ENCODE peak calls at places on chromosomes 5 and 9, in four cellular contexts. R is RWPE1, M is Calu3, K is choroid plexus epithelial cell. J is an unnamed sample.

GRCh38 chr5:52453176-52453575 is 334.5 kb upstream of the ITGA1 start:
- DNase-seq in R (no peak), M (no peak), K (no peak), J (no peak)

GRCh38 chr5:35487255-35488035 is 130.2 kb upstream of the SPEF2 start:
- DNase-seq in R (no peak), M (no peak), K (peak), J (no peak)

GRCh38 chr9:133120343-133121199 is 469 bp downstream of the RALGDS start:
- DNase-seq in R (peak), M (no peak), K (no peak), J (no peak)

GRCh38 chr5:137360607-137361006 is 138.5 kb downstream of the SPOCK1 start:
- DNase-seq in R (no peak), M (no peak), K (no peak), J (peak)

GRCh38 chr5:92248518-92248917 is 865.4 kb upstream of the ARRDC3 start:
- DNase-seq in R (no peak), M (no peak), K (no peak), J (no peak)

GRCh38 chr5:141567513-141568117 is 51.2 kb downstream of the DIAPH1 start:
- DNase-seq in R (no peak), M (no peak), K (peak), J (peak)

GRCh38 chr5:108801776-108802175 is 54.1 kb downstream of the FER start:
- DNase-seq in R (peak), M (peak), K (peak), J (peak)

GRCh38 chr9:126219717-126220116 is 106.9 kb upstream of the MVB12B start:
- DNase-seq in R (no peak), M (no peak), K (no peak), J (no peak)

GRCh38 chr9:137046094-137046787 is at the start of gene NPDC1:
- DNase-seq in R (peak), M (peak), K (peak), J (peak)

GRCh38 chr9:121717141-121717749 is 65.8 kb downstream of the DAB2IP start:
- DNase-seq in R (peak), M (no peak), K (no peak), J (no peak)

GRCh38 chr9:115694014-115694413 is 459.6 kb upstream of the PAPPA start:
- DNase-seq in R (no peak), M (peak), K (peak), J (peak)

GRCh38 chr5:10149911-10150310 is 99.8 kb downstream of the ATPSCKMT start:
- DNase-seq in R (no peak), M (no peak), K (no peak), J (no peak)

GRCh38 chr5:10144040-10144439 is 105.6 kb downstream of the ATPSCKMT start:
- DNase-seq in R (no peak), M (no peak), K (no peak), J (no peak)

GRCh38 chr5:10151656-10152055 is 98.0 kb downstream of the ATPSCKMT start:
- DNase-seq in R (no peak), M (no peak), K (peak), J (no peak)

GRCh38 chr5:10140195-10140973 is 109.3 kb downstream of the ATPSCKMT start:
- DNase-seq in R (no peak), M (peak), K (peak), J (peak)

GRCh38 chr5:10145922-10146321 is 103.8 kb downstream of the ATPSCKMT start:
- DNase-seq in R (peak), M (no peak), K (peak), J (peak)
- TF ChIP-seq CTCF in R (peak), M (peak), K (peak), J (peak)

GRCh38 chr5:72402381-72402890 is 82.3 kb downstream of the PTCD2 start:
- DNase-seq in R (peak), M (no peak), K (no peak), J (peak)

GRCh38 chr5:72400950-72401349 is 80.8 kb downstream of the PTCD2 start:
- DNase-seq in R (no peak), M (no peak), K (no peak), J (no peak)

GRCh38 chr5:72407541-72407940 is 87.4 kb downstream of the PTCD2 start:
- DNase-seq in R (no peak), M (no peak), K (no peak), J (no peak)

GRCh38 chr5:72407078-72407477 is 86.9 kb downstream of the PTCD2 start:
- DNase-seq in R (no peak), M (no peak), K (no peak), J (no peak)

DNA sequence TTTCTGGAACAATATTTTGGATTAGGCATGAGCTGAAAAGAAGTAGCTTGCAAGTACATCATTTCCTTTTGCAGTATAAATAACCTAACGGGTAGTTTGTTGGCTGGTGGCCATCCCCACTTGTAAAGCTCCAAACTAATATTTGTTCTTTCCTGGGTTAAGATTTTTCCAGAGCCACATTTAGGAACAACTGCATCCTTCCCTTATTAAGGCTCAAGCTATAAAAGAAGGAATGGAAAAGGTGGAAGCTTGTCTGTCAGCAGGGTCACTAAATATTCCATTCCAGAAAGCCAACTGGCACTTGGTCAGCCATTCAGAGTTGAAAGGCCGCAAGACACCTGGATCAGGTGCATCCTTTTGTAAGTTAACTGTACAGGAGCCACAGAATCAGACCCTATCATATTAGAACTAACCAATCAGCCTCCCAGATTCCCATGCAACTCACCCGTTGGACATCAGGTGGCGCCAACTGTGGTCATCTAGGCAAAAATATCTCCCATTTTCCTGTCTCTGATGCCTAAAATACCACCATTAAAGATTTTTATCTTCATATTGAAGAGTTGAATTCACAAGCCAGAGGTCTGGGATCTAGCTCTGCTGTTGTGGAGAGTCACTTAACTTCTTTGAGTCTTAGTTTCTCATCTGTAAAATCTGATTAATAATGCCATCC is 82.9 kb downstream of the PTCD2 start:
- DNase-seq in R (no peak), M (peak), K (peak), J (peak)
- TF ChIP-seq CTCF in R (peak), M (peak), K (peak), J (peak)

GRCh38 chr5:64206653-64207052 is 41.0 kb downstream of the RNF180 start:
- DNase-seq in R (no peak), M (no peak), K (no peak), J (no peak)

GRCh38 chr5:64209353-64209752 is 43.7 kb downstream of the RNF180 start:
- DNase-seq in R (no peak), M (no peak), K (no peak), J (no peak)

GRCh38 chr5:64213568-64213967 is 47.9 kb downstream of the RNF180 start:
- DNase-seq in R (no peak), M (no peak), K (no peak), J (no peak)

GRCh38 chr5:64210866-64211265 is 45.2 kb downstream of the RNF180 start:
- DNase-seq in R (peak), M (peak), K (peak), J (peak)

DNA sequence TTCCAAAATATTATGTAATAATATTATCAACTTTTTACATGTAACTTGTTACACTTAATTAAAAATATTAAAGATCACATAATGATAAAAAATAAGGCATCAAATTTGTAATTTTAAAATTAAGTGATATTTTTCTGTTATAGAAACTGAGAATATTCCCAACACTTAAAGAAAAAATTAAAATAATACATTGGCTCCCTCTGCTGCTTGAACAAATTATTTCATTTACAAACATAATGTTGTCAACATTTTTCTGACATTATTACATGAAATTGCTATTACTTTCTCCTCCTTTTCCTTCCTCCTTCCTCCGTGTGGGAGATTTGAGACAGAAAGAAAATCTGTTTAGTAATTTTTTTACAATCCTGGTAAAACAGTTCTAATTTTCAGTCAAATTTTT is 42.3 kb downstream of the RNF180 start:
- DNase-seq in R (no peak), M (peak), K (peak), J (peak)
- TF ChIP-seq CTCF in R (peak), M (no peak), K (peak), J (no peak)

GRCh38 chr9:130028493-130029222 is 14.3 kb downstream of the FNBP1 start:
- DNase-seq in R (no peak), M (no peak), K (no peak), J (no peak)
- TF ChIP-seq CTCF in R (no peak), M (no peak), K (no peak), J (no peak)

GRCh38 chr9:134781895-134782294 is 98.7 kb upstream of the FCN2 start:
- DNase-seq in R (no peak), M (no peak), K (no peak), J (no peak)
- TF ChIP-seq CTCF in R (no peak), M (no peak), K (peak), J (peak)

GRCh38 chr5:166566725-166567124 is 1724.7 kb upstream of the WWC1 start:
- DNase-seq in R (no peak), M (no peak), K (no peak), J (no peak)

GRCh38 chr5:166576323-166576722 is 1715.1 kb upstream of the WWC1 start:
- DNase-seq in R (no peak), M (no peak), K (no peak), J (no peak)

DNA sequence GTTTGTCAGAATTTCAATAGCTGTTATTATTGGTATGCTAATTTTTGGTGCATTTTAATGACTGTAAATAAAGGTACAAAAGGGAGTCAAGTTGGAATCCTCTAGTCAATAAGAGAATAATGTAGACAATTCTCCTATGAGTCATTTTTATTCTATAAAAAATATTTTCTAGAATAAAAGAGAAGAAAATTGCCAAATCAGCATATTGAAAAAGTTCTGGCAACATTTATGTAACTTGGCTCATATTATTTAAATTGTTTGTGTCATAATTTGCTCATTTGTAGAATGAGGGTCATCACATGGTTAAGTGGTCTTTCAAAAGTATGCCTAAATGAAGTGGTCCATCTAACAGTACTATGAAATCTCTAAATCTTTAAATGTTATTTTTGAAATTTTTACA is 1719.8 kb upstream of the WWC1 start:
- DNase-seq in R (no peak), M (no peak), K (no peak), J (no peak)
- TF ChIP-seq CTCF in R (no peak), M (no peak), K (no peak), J (no peak)

GRCh38 chr5:50749181-50749580 is 82.7 kb downstream of the PARP8 start:
- DNase-seq in R (no peak), M (no peak), K (no peak), J (no peak)

GRCh38 chr5:50749873-50750272 is 83.4 kb downstream of the PARP8 start:
- DNase-seq in R (no peak), M (no peak), K (no peak), J (no peak)

GRCh38 chr5:50752800-50753199 is 86.4 kb downstream of the PARP8 start:
- DNase-seq in R (no peak), M (no peak), K (no peak), J (no peak)

GRCh38 chr5:50745221-50745620 is 78.8 kb downstream of the PARP8 start:
- DNase-seq in R (no peak), M (no peak), K (no peak), J (no peak)

GRCh38 chr5:50751064-50751657 is 84.7 kb downstream of the PARP8 start:
- DNase-seq in R (peak), M (peak), K (peak), J (peak)
- TF ChIP-seq CTCF in R (peak), M (peak), K (peak), J (peak)